ENCODE peak calls at places on chromosomes 7 and 10, in nine cellular contexts. U, Y, A, J, F, I, V, P and N are unnamed samples.

GRCh38 chr7:83415840-83416239 is 233.1 kb downstream of the SEMA3E start:
- DNase-seq in A (peak), V (no peak), I (no peak), F (peak), P (no peak), U (no peak), Y (no peak), J (no peak), N (no peak)

GRCh38 chr10:119306514-119306951 is 99.2 kb downstream of the GRK5 start:
- DNase-seq in A (peak), V (peak), F (peak), U (no peak), I (no peak), Y (peak), P (peak), J (no peak), N (no peak)

GRCh38 chr10:80122110-80122710 is 10.3 kb upstream of the PLAC9 start:
- DNase-seq in V (no peak), I (no peak), F (no peak), Y (no peak), A (no peak), J (no peak), U (no peak), P (no peak), N (no peak)

GRCh38 chr7:117202511-117202910 is 120.3 kb downstream of the WNT2 start:
- DNase-seq in P (no peak), V (no peak), I (no peak), U (no peak), J (no peak), Y (no peak), A (no peak), F (no peak), N (no peak)

GRCh38 chr10:77554996-77555397 is 82.6 kb downstream of the KCNMA1 start:
- DNase-seq in V (no peak), F (no peak), Y (no peak), A (no peak), U (no peak), J (peak), P (no peak), I (no peak), N (no peak)

GRCh38 chr10:44938938-44939337 is 20.7 kb upstream of the RASSF4 start:
- DNase-seq in V (no peak), A (no peak), Y (no peak), P (no peak), I (no peak), F (no peak), U (peak), J (no peak), N (no peak)

GRCh38 chr10:95341716-95342130 is 50.9 kb upstream of the PDLIM1 start:
- DNase-seq in F (no peak), A (peak), Y (no peak), V (no peak), J (no peak), U (no peak), I (no peak), P (no peak), N (peak)

GRCh38 chr10:79184141-79184625 is 115.4 kb downstream of the ZMIZ1 start:
- DNase-seq in U (no peak), Y (no peak), A (peak), V (peak), I (peak), J (peak), P (no peak), F (peak), N (peak)

GRCh38 chr7:100710452-100710851 is 4.5 kb downstream of the POP7 start:
- DNase-seq in A (no peak), V (no peak), F (no peak), I (no peak), Y (no peak), P (no peak), U (no peak), J (no peak), N (no peak)

GRCh38 chr10:11898372-11899066 is 75.4 kb downstream of the PROSER2 start:
- DNase-seq in Y (no peak), F (peak), U (no peak), A (no peak), J (peak), V (peak), P (no peak), I (peak), N (peak)

GRCh38 chr7:73901231-73901822 is 40.4 kb downstream of the TMEM270 start:
- DNase-seq in F (no peak), A (no peak), U (no peak), P (no peak), J (no peak), V (no peak), Y (no peak), I (no peak), N (no peak)

GRCh38 chr10:80104066-80104926 is 25.8 kb downstream of the TMEM254 start:
- DNase-seq in F (no peak), P (no peak), Y (no peak), U (no peak), I (no peak), J (no peak), A (peak), V (no peak), N (peak)

GRCh38 chr7:105130580-105130979 is 116.6 kb downstream of the KMT2E start:
- DNase-seq in A (no peak), F (no peak), V (no peak), P (no peak), Y (no peak), J (no peak), I (no peak), U (no peak), N (no peak)

GRCh38 chr7:113370910-113371309 is 252.6 kb upstream of the SMIM30 start:
- DNase-seq in J (no peak), A (no peak), Y (no peak), U (no peak), V (no peak), F (no peak), P (no peak), I (no peak), N (peak)

GRCh38 chr10:63166742-63167258 is 33.7 kb downstream of the NRBF2 start:
- DNase-seq in U (no peak), J (peak), F (peak), I (no peak), A (peak), P (no peak), V (peak), Y (no peak), N (peak)

GRCh38 chr7:22660293-22660692 is 66.7 kb upstream of the IL6 start:
- DNase-seq in V (no peak), U (no peak), Y (no peak), P (no peak), F (peak), J (no peak), A (no peak), I (no peak), N (no peak)